ENCODE peak calls at places on chromosomes 2 and 18, in six cellular contexts. N, X, E, M, L and P are unnamed samples.

GRCh38 chr2:191312662-191313061 is 67.5 kb downstream of the MYO1B start:
- DNase-seq in N (no peak), X (no peak), E (no peak), M (no peak), L (no peak), P (no peak)

GRCh38 chr18:73270919-73271318 is 403.1 kb upstream of the NETO1 start:
- DNase-seq in N (no peak), X (peak; percentile 71), E (no peak), M (no peak), L (no peak), P (no peak)

GRCh38 chr2:102137138-102137537 is 5.4 kb upstream of the IL1R1 start:
- DNase-seq in N (no peak), X (no peak), E (no peak), M (no peak), L (no peak), P (no peak)

GRCh38 chr2:222671259-222672067 is at the start of gene MOGAT1:
- DNase-seq in N (peak; percentile 42), X (no peak), E (peak; percentile 58), M (peak; percentile 42), L (peak; percentile 77), P (no peak)

GRCh38 chr2:190678444-190679162 is 29.7 kb downstream of the NAB1 start:
- DNase-seq in N (no peak), X (no peak), E (no peak), M (no peak), L (no peak), P (no peak)

GRCh38 chr18:79493211-79493800 is 97.6 kb downstream of the NFATC1 start:
- DNase-seq in N (peak; percentile 10), X (no peak), E (no peak), M (no peak), L (no peak), P (no peak)

GRCh38 chr2:125681976-125682805 is 973.8 kb upstream of the GYPC start:
- DNase-seq in N (no peak), X (no peak), E (no peak), M (no peak), L (no peak), P (no peak)

GRCh38 chr2:225691711-225692110 is 292.2 kb downstream of the NYAP2 start:
- DNase-seq in N (no peak), X (no peak), E (no peak), M (no peak), L (no peak), P (no peak)

GRCh38 chr2:176428943-176429469 is 159.8 kb downstream of the MTX2 start:
- DNase-seq in N (no peak), X (no peak), E (no peak), M (no peak), L (no peak), P (no peak)

GRCh38 chr2:14881663-14882327 is 249.3 kb downstream of the LRATD1 start:
- DNase-seq in N (no peak), X (no peak), E (no peak), M (no peak), L (no peak), P (no peak)

GRCh38 chr2:196234672-196235071 is 63.3 kb upstream of the STK17B start:
- DNase-seq in N (no peak), X (no peak), E (no peak), M (no peak), L (no peak), P (no peak)

GRCh38 chr2:218031771-218032257 is 29.0 kb upstream of the TNS1 start:
- DNase-seq in N (no peak), X (no peak), E (no peak), M (no peak), L (peak; percentile 1), P (no peak)

GRCh38 chr2:42028571-42029148 is 19.2 kb upstream of the PKDCC start:
- DNase-seq in N (no peak), X (no peak), E (peak; percentile 48), M (peak; percentile 50), L (no peak), P (no peak)

GRCh38 chr2:36031476-36031875 is 324.1 kb upstream of the CRIM1 start:
- DNase-seq in N (no peak), X (no peak), E (no peak), M (no peak), L (no peak), P (no peak)

GRCh38 chr2:95023222-95023597 is 2.3 kb upstream of the MAL start:
- DNase-seq in N (no peak), X (peak; percentile 40), E (no peak), M (no peak), L (no peak), P (peak; percentile 45)

GRCh38 chr2:232903989-232904388 is 33.9 kb downstream of the SNORC start:
- DNase-seq in N (no peak), X (no peak), E (no peak), M (no peak), L (no peak), P (no peak)

GRCh38 chr18:40612356-40612755 is 1342.7 kb upstream of the PIK3C3 start:
- DNase-seq in N (no peak), X (no peak), E (no peak), M (no peak), L (no peak), P (no peak)

GRCh38 chr18:63043516-63043915 is 276.1 kb downstream of the BCL2 start:
- DNase-seq in N (no peak), X (no peak), E (no peak), M (no peak), L (no peak), P (no peak)

GRCh38 chr2:46338674-46339073 is 41.5 kb downstream of the EPAS1 start:
- DNase-seq in N (no peak), X (no peak), E (no peak), M (no peak), L (no peak), P (no peak)

GRCh38 chr18:24987933-24988840 is 363.8 kb downstream of the ZNF521 start:
- DNase-seq in N (no peak), X (no peak), E (peak; percentile 35), M (no peak), L (no peak), P (no peak)

GRCh38 chr18:46632401-46633089 is 24.5 kb downstream of the LOXHD1 start:
- DNase-seq in N (no peak), X (peak; percentile 36), E (no peak), M (no peak), L (no peak), P (no peak)

GRCh38 chr2:223051580-223052375 is at the start of gene KCNE4:
- DNase-seq in N (no peak), X (no peak), E (peak; percentile 36), M (peak; percentile 39), L (peak; percentile 17), P (peak; percentile 49)

GRCh38 chr2:40448476-40449079 is 3.3 kb downstream of the SLC8A1 start:
- DNase-seq in N (no peak), X (peak; percentile 64), E (no peak), M (no peak), L (peak; percentile 52), P (peak; percentile 56)

GRCh38 chr2:196963043-196963442 is 36.5 kb upstream of the PGAP1 start:
- DNase-seq in N (no peak), X (no peak), E (no peak), M (no peak), L (no peak), P (no peak)

GRCh38 chr2:182767578-182767977 is 51.5 kb downstream of the DNAJC10 start:
- DNase-seq in N (no peak), X (peak; percentile 39), E (no peak), M (no peak), L (peak; percentile 42), P (no peak)

GRCh38 chr2:207434288-207434687 is 95.5 kb upstream of the CREB1 start:
- DNase-seq in N (no peak), X (no peak), E (no peak), M (no peak), L (no peak), P (no peak)

GRCh38 chr2:37776487-37776886 is 105.0 kb upstream of the CDC42EP3 start:
- DNase-seq in N (no peak), X (peak; percentile 60), E (no peak), M (no peak), L (no peak), P (no peak)

GRCh38 chr18:23825978-23826405 is 136.7 kb downstream of the LAMA3 start:
- DNase-seq in N (no peak), X (no peak), E (no peak), M (peak; percentile 67), L (no peak), P (no peak)

GRCh38 chr2:207202645-207203044 is 36.9 kb upstream of the KLF7 start:
- DNase-seq in N (no peak), X (no peak), E (no peak), M (no peak), L (peak; percentile 79), P (no peak)

GRCh38 chr2:228048838-228049490 is 132.5 kb downstream of the SPHKAP start:
- DNase-seq in N (no peak), X (peak; percentile 62), E (no peak), M (no peak), L (peak; percentile 75), P (peak; percentile 25)

GRCh38 chr18:57771626-57772025 is 31.5 kb downstream of the ATP8B1 start:
- DNase-seq in N (no peak), X (no peak), E (no peak), M (no peak), L (no peak), P (no peak)

DNA sequence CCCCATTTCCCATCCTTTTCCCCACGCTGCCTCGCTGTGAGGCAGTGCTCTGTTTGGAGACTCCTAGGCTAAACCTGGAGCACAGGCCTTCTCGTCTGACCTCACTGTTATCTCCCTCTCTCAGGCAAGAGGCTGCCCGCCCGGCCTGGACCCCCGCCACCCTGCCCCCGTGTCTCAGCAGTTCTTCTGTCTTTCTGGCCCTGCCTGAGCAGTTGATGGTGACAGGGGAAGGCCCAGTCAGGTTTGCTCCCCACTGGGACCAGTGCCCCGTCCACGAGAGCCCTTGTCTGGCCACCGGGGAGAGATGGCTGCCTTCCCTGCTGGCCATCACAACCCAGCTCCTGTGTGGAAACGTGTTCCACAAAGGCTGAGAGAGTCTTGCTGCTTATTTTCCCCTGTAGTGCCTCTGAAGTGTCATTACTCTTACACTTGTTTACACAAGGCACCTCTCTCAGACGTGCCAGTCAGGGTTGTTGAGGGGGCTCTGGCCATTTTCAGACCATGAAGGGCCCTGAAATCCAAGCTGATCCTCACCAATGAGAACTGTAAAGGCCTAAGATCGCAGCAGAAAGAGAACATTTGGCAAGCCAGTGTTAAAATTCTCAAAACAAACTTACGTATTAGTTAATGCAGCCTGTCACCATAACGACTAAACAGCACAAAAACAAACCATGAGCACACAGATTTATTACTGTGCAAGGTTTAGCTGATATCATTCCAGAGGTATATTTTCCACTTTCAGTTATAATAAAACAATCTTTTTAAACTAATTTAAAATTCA is 210.8 kb downstream of the NDUFA10 start:
- DNase-seq in N (no peak), X (no peak), E (no peak), M (peak; percentile 11), L (no peak), P (peak; percentile 2)
- H3K27ac ChIP-seq in N (peak overlapping the region; percentile 35), X (no peak overlapping the region), E (no peak overlapping the region), M (peak overlapping the region; percentile 29), L (no peak overlapping the region), P (no peak overlapping the region)

GRCh38 chr2:230583593-230583992 is 129.0 kb upstream of the CAB39 start:
- DNase-seq in N (no peak), X (no peak), E (no peak), M (no peak), L (no peak), P (no peak)
- H3K4me3 ChIP-seq in N (no peak overlapping the region), X (no peak overlapping the region), E (no peak overlapping the region), M (no peak overlapping the region), L (no peak overlapping the region), P (no peak overlapping the region)

GRCh38 chr2:88549616-88550292 is 77.5 kb downstream of the EIF2AK3 start:
- DNase-seq in N (no peak), X (no peak), E (no peak), M (no peak), L (peak; percentile 86), P (no peak)
- H3K27ac ChIP-seq in N (no peak overlapping the region), X (no peak overlapping the region), E (no peak overlapping the region), M (no peak overlapping the region), L (no peak overlapping the region), P (no peak overlapping the region)

GRCh38 chr2:74373985-74374384 is 6.1 kb downstream of the DCTN1 start:
- DNase-seq in N (no peak), X (no peak), E (no peak), M (no peak), L (no peak), P (peak; percentile 45)
- H3K4me3 ChIP-seq in N (no peak overlapping the region), X (no peak overlapping the region), E (peak overlapping the region; percentile 44), M (peak overlapping the region; percentile 16), L (peak overlapping the region; percentile 48), P (peak overlapping the region; percentile 65)